ENCODE peak calls at places on chromosomes 1 and 21, in eight cellular contexts. A is K562, F is Panc1, W is upper lobe of left lung, K is GM23338, C is HepG2, B is GM12878, I is HCT116. E is an unnamed sample.

GRCh38 chr21:36384885-36385232 is 333 bp upstream of the CHAF1B start:
- ATAC-seq in A (peak), F (peak), W (no peak), K (peak), C (peak), B (peak), I (peak), E (no peak)

GRCh38 chr1:101140041-101140718 is 96.6 kb upstream of the S1PR1 start:
- ATAC-seq in A (no peak), F (no peak), W (no peak), K (no peak), C (no peak), B (no peak), I (no peak), E (no peak)

GRCh38 chr1:23913212-23913880 is at the start of gene CNR2:
- ATAC-seq in A (no peak), F (no peak), W (no peak), K (no peak), C (no peak), B (peak), I (no peak), E (no peak)

GRCh38 chr1:47536646-47537118 is 98.8 kb downstream of the FOXD2 start:
- ATAC-seq in A (no peak), F (no peak), W (no peak), K (no peak), C (no peak), B (no peak), I (no peak), E (no peak)

GRCh38 chr21:25161571-25161970 is 445.7 kb downstream of the MRPL39 start:
- ATAC-seq in A (no peak), F (no peak), W (no peak), K (no peak), C (no peak), B (no peak), I (no peak), E (no peak)

GRCh38 chr1:94792473-94792875 is 27.7 kb upstream of the SLC44A3 start:
- ATAC-seq in A (no peak), F (no peak), W (peak), K (peak), C (no peak), B (peak), I (peak), E (peak)

GRCh38 chr1:47578026-47578861 is 140.4 kb downstream of the FOXD2 start:
- ATAC-seq in A (peak), F (no peak), W (peak), K (peak), C (no peak), B (no peak), I (no peak), E (peak)

GRCh38 chr1:71054791-71055190 is 7.2 kb upstream of the PTGER3 start:
- ATAC-seq in A (peak), F (peak), W (no peak), K (peak), C (peak), B (no peak), I (no peak), E (peak)

GRCh38 chr21:36288651-36289243 is 31.2 kb upstream of the MORC3 start:
- ATAC-seq in A (no peak), F (no peak), W (no peak), K (no peak), C (no peak), B (peak), I (no peak), E (no peak)

GRCh38 chr21:45741691-45742090 is 98.2 kb downstream of the PCBP3 start:
- ATAC-seq in A (no peak), F (no peak), W (no peak), K (no peak), C (no peak), B (peak), I (no peak), E (no peak)

GRCh38 chr1:167263784-167264464 is 43.2 kb downstream of the POU2F1 start:
- ATAC-seq in A (no peak), F (no peak), W (peak), K (no peak), C (no peak), B (peak), I (no peak), E (no peak)

GRCh38 chr1:154155282-154155681 is 409 bp upstream of the NUP210L start:
- ATAC-seq in A (no peak), F (peak), W (peak), K (no peak), C (no peak), B (no peak), I (no peak), E (peak)

GRCh38 chr1:59477286-59477685 is 180.4 kb downstream of the FGGY start:
- ATAC-seq in A (no peak), F (no peak), W (no peak), K (no peak), C (no peak), B (no peak), I (peak), E (no peak)

GRCh38 chr1:192524223-192524622 is 51.4 kb upstream of the RGS1 start:
- ATAC-seq in A (no peak), F (no peak), W (no peak), K (no peak), C (no peak), B (no peak), I (no peak), E (peak)

GRCh38 chr1:206463137-206463536 is 7.1 kb upstream of the IKBKE start:
- ATAC-seq in A (no peak), F (no peak), W (no peak), K (no peak), C (no peak), B (no peak), I (no peak), E (no peak)

GRCh38 chr1:33111965-33112364 is 31.0 kb downstream of the AZIN2 start:
- ATAC-seq in A (no peak), F (peak), W (no peak), K (no peak), C (no peak), B (peak), I (peak), E (no peak)

GRCh38 chr1:116546354-116546977 is 24.4 kb downstream of the CD58 start:
- ATAC-seq in A (peak), F (no peak), W (no peak), K (no peak), C (no peak), B (peak), I (no peak), E (no peak)

GRCh38 chr1:226109829-226110248 is 47.3 kb downstream of the H3-3A start:
- ATAC-seq in A (peak), F (peak), W (peak), K (peak), C (peak), B (peak), I (peak), E (peak)

GRCh38 chr1:46202975-46203737 is at the start of gene LURAP1:
- ATAC-seq in A (peak), F (peak), W (peak), K (peak), C (peak), B (peak), I (no peak), E (peak)

GRCh38 chr1:86381223-86381622 is 14.9 kb downstream of the ODF2L start:
- ATAC-seq in A (no peak), F (no peak), W (peak), K (no peak), C (no peak), B (peak), I (no peak), E (no peak)

GRCh38 chr1:88454781-88455180 is 229.3 kb upstream of the PKN2 start:
- ATAC-seq in A (no peak), F (no peak), W (no peak), K (peak), C (no peak), B (no peak), I (no peak), E (no peak)

GRCh38 chr1:209884249-209884648 is 53.8 kb upstream of the SYT14 start:
- ATAC-seq in A (no peak), F (no peak), W (peak), K (no peak), C (no peak), B (peak), I (peak), E (no peak)

GRCh38 chr1:89781494-89782126 is 39.2 kb upstream of the LRRC8D start:
- ATAC-seq in A (no peak), F (no peak), W (no peak), K (no peak), C (no peak), B (peak), I (no peak), E (no peak)

GRCh38 chr1:197725975-197726374 is 49.3 kb downstream of the DENND1B start:
- ATAC-seq in A (no peak), F (no peak), W (no peak), K (no peak), C (no peak), B (no peak), I (no peak), E (no peak)

DNA sequence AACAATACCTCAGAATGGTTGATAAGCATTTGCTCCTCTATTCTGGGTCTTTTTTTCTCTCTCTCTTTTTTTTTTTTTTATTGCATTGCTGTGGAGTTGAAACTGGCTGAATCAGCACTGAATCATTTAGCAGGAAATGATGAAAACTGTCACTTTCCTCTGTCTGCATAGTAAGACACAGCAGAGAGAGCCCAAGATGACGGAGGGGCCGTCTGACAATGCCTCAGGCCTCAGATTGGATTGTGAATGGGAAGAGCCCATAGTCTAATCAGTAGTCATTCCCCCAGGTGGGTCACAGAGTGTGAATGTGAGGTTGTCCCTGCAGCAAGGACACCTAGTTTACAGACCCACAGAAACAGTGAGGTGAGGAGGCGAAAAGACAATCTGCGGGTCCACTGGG is 193.2 kb upstream of the PLXNA2 start:
- ATAC-seq in A (no peak), F (no peak), W (no peak), K (no peak), C (no peak), B (no peak), I (no peak), E (no peak)
- TF ChIP-seq POLR2AphosphoS5 in A (no peak), F (no peak), W (no peak), K (no peak), C (no peak), B (no peak), I (no peak), E (no peak)

GRCh38 chr1:12034381-12034801 is 15.1 kb downstream of the MIIP start:
- ATAC-seq in A (peak), F (no peak), W (no peak), K (no peak), C (peak), B (no peak), I (no peak), E (no peak)

GRCh38 chr1:12032141-12032710 is 12.9 kb downstream of the MIIP start:
- ATAC-seq in A (no peak), F (no peak), W (peak), K (no peak), C (no peak), B (no peak), I (no peak), E (no peak)

GRCh38 chr1:12037486-12038355 is 18.4 kb downstream of the MIIP start:
- ATAC-seq in A (no peak), F (no peak), W (no peak), K (no peak), C (no peak), B (no peak), I (no peak), E (no peak)

GRCh38 chr1:12038356-12039140 is 19.2 kb downstream of the MIIP start:
- ATAC-seq in A (peak), F (no peak), W (no peak), K (no peak), C (no peak), B (no peak), I (no peak), E (no peak)

DNA sequence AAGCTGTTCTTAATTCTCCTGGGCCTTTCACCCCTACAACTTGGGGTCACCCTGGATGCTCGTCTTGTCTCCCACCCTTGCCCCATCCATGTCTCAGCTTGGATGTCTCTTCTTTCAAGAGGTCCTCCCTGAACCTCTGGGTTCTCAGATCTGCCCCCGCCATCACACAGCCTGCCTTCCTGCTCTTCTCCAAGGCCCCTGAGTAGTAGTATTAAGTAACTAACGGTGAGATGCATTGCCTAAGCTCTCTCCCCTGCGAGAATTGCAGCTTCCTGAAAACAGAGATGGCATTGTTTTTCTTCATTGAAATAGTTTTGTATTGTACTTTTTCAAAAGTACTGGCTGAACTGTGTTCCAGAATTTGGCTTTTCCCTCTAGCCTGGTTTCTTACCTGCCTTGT is 16.0 kb downstream of the MIIP start:
- ATAC-seq in A (no peak), F (no peak), W (no peak), K (no peak), C (peak), B (no peak), I (no peak), E (no peak)
- TF ChIP-seq POLR2AphosphoS5 in A (no peak), F (no peak), W (no peak), K (no peak), C (no peak), B (no peak), I (no peak), E (no peak)

DNA sequence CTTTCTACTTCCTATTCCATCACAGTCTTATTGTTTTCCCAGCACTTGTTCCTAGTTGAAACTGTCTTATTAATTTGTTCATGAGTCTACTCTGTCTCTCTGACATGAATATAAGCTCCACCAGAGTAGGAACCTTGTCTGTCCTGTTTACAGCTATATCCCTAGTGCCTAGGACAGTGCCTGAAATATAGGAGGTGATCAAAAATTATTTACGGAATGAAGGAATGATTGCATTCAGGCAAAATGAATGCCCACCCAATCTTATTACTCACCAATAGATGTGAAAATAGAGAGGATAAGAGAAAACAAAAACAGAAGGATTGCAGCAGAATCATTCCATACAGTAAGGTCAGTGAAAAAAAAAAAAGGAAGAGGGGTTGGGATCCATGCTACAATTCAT is 1.1 kb downstream of the TXNDC12 start:
- ATAC-seq in A (no peak), F (no peak), W (no peak), K (no peak), C (no peak), B (no peak), I (no peak), E (no peak)
- TF ChIP-seq POLR2AphosphoS5 in A (no peak), F (no peak), W (no peak), K (no peak), C (no peak), B (no peak), I (no peak), E (no peak)

GRCh38 chr1:3192359-3192758 is 123.4 kb downstream of the PRDM16 start:
- ATAC-seq in A (no peak), F (no peak), W (no peak), K (no peak), C (peak), B (no peak), I (peak), E (no peak)

GRCh38 chr1:3194760-3195479 is 125.9 kb downstream of the PRDM16 start:
- ATAC-seq in A (no peak), F (no peak), W (no peak), K (no peak), C (no peak), B (no peak), I (no peak), E (no peak)

GRCh38 chr1:3192825-3193224 is 123.8 kb downstream of the PRDM16 start:
- ATAC-seq in A (peak), F (no peak), W (no peak), K (no peak), C (peak), B (no peak), I (peak), E (no peak)

GRCh38 chr1:3195480-3195815 is 126.4 kb downstream of the PRDM16 start:
- ATAC-seq in A (no peak), F (no peak), W (no peak), K (no peak), C (no peak), B (no peak), I (no peak), E (no peak)

DNA sequence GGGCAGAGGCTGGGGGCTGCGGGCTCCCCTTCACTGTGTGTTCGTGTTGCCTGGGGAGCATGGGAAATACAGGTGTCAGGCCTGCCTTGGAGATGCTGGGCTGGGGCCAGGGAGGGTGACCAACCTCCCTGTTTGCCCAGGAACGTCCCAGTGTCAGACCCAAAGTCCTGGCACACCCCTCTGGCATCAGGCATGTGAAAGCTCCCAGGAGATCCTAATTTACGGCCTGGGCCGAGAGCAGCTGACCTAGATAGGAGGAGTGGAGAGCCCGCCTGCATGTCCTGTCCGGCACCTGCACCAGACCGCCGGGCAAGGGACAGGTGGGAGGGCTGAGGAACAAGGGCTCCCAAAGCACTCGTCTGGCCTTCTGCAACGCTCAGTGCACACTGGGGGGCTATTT is 124.8 kb downstream of the PRDM16 start:
- ATAC-seq in A (no peak), F (no peak), W (no peak), K (no peak), C (no peak), B (no peak), I (no peak), E (no peak)
- TF ChIP-seq POLR2AphosphoS5 in A (no peak), F (no peak), W (no peak), K (no peak), C (no peak), B (no peak), I (no peak), E (no peak)

GRCh38 chr1:104801344-104801743 is 1051.6 kb downstream of the AMY1C start:
- ATAC-seq in A (no peak), F (no peak), W (no peak), K (no peak), C (no peak), B (no peak), I (no peak), E (no peak)
- TF ChIP-seq POLR2AphosphoS5 in A (no peak), F (no peak), W (no peak), K (no peak), C (no peak), B (no peak), I (no peak), E (no peak)

DNA sequence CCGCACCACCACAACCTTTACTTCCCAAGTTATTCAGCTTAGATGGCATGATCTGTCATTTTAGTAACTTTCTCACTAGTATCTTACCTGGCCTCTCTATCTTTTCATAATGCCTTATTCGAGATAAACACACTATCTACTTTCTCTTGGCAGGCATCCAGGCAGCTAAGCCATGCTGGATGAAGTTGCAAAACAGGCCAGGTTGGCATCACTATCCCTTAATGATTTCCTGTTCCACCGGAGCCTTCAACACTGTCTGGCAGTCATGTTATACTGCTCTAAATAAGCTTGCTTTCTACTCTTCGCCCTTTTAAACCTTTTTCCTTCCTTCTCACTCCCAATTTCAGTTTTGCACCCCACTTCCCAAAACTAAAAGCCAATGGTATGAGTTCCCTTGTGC is 12.0 kb upstream of the KCNH1 start:
- ATAC-seq in A (no peak), F (no peak), W (no peak), K (no peak), C (no peak), B (no peak), I (no peak), E (no peak)
- TF ChIP-seq POLR2AphosphoS5 in A (no peak), F (no peak), W (no peak), K (no peak), C (no peak), B (no peak), I (no peak), E (no peak)

GRCh38 chr21:19864456-19864855 is 1133.8 kb upstream of the NCAM2 start:
- ATAC-seq in A (no peak), F (no peak), W (no peak), K (no peak), C (no peak), B (no peak), I (no peak), E (no peak)
- TF ChIP-seq POLR2AphosphoS5 in A (no peak), F (no peak), W (no peak), K (no peak), C (no peak), B (no peak), I (no peak), E (no peak)

GRCh38 chr21:38494688-38495087 is 3.6 kb downstream of the ERG start:
- ATAC-seq in A (no peak), F (no peak), W (peak), K (peak), C (no peak), B (no peak), I (no peak), E (no peak)
- TF ChIP-seq POLR2AphosphoS5 in A (no peak), F (no peak), W (peak), K (no peak), C (no peak), B (no peak), I (no peak), E (no peak)